ENCODE peak calls at places on chromosomes 7 and 10, in four cellular contexts. One of them, this sample, is unnamed.

GRCh38 chr7:154918741-154919140 is 84.2 kb downstream of the PAXIP1 start:
- DNase-seq in spleen: no peak
- DNase-seq in M059J: no peak
- DNase-seq in germinal center: no peak
- DNase-seq in this sample: no peak

GRCh38 chr7:132972745-132973144 is 109.1 kb downstream of the CHCHD3 start:
- DNase-seq in spleen: no peak
- DNase-seq in M059J: no peak
- DNase-seq in germinal center: no peak
- DNase-seq in this sample: no peak

GRCh38 chr7:129343099-129343700 is 91.0 kb upstream of the STRIP2 start:
- DNase-seq in spleen: no peak
- DNase-seq in M059J: peak
- DNase-seq in germinal center: peak
- DNase-seq in this sample: peak

GRCh38 chr7:1210979-1211608 is 21.6 kb upstream of the UNCX start:
- DNase-seq in spleen: no peak
- DNase-seq in M059J: no peak
- DNase-seq in germinal center: no peak
- DNase-seq in this sample: no peak

GRCh38 chr10:12975906-12976305 is 25.6 kb downstream of the CCDC3 start:
- DNase-seq in spleen: no peak
- DNase-seq in M059J: no peak
- DNase-seq in germinal center: no peak
- DNase-seq in this sample: no peak

GRCh38 chr10:51522858-51523257 is 176.5 kb downstream of the CSTF2T start:
- DNase-seq in spleen: no peak
- DNase-seq in M059J: no peak
- DNase-seq in germinal center: no peak
- DNase-seq in this sample: no peak

GRCh38 chr7:110529175-110529574 is 561.8 kb upstream of the LRRN3 start:
- DNase-seq in spleen: no peak
- DNase-seq in M059J: no peak
- DNase-seq in germinal center: no peak
- DNase-seq in this sample: no peak

GRCh38 chr7:97078023-97078988 is 39.2 kb upstream of the SDHAF3 start:
- DNase-seq in spleen: no peak
- DNase-seq in M059J: peak
- DNase-seq in germinal center: peak
- DNase-seq in this sample: no peak

GRCh38 chr7:20542594-20542993 is 72.9 kb upstream of the ABCB5 start:
- DNase-seq in spleen: no peak
- DNase-seq in M059J: no peak
- DNase-seq in germinal center: no peak
- DNase-seq in this sample: no peak

GRCh38 chr10:117241541-117242462 is 888 bp downstream of the SLC18A2 start:
- DNase-seq in spleen: peak
- DNase-seq in M059J: no peak
- DNase-seq in germinal center: no peak
- DNase-seq in this sample: no peak

GRCh38 chr7:150407588-150408392 is 28.7 kb downstream of the ZNF775 start:
- DNase-seq in spleen: peak
- DNase-seq in M059J: no peak
- DNase-seq in germinal center: no peak
- DNase-seq in this sample: no peak

GRCh38 chr7:151012921-151013347 is 11.4 kb downstream of the ATG9B start:
- DNase-seq in spleen: no peak
- DNase-seq in M059J: no peak
- DNase-seq in germinal center: peak
- DNase-seq in this sample: peak

GRCh38 chr7:5528071-5528814 is 104.6 kb upstream of the TNRC18 start:
- DNase-seq in spleen: peak
- DNase-seq in M059J: peak
- DNase-seq in germinal center: no peak
- DNase-seq in this sample: no peak

GRCh38 chr7:38502289-38502688 is 128.9 kb downstream of the AMPH start:
- DNase-seq in spleen: no peak
- DNase-seq in M059J: no peak
- DNase-seq in germinal center: no peak
- DNase-seq in this sample: no peak

GRCh38 chr7:139840776-139841175 is 11.7 kb downstream of the TBXAS1 start:
- DNase-seq in spleen: no peak
- DNase-seq in M059J: no peak
- DNase-seq in germinal center: no peak
- DNase-seq in this sample: no peak

GRCh38 chr7:113015038-113015645 is 71.5 kb downstream of the GPR85 start:
- DNase-seq in spleen: no peak
- DNase-seq in M059J: peak
- DNase-seq in germinal center: no peak
- DNase-seq in this sample: no peak

GRCh38 chr10:124075116-124075955 is 18.1 kb downstream of the CHST15 start:
- DNase-seq in spleen: no peak
- DNase-seq in M059J: peak
- DNase-seq in germinal center: no peak
- DNase-seq in this sample: no peak

GRCh38 chr10:11533328-11533781 is 78.1 kb downstream of the USP6NL start:
- DNase-seq in spleen: no peak
- DNase-seq in M059J: no peak
- DNase-seq in germinal center: no peak
- DNase-seq in this sample: no peak

GRCh38 chr10:24385776-24386175 is 176.8 kb downstream of the KIAA1217 start:
- DNase-seq in spleen: no peak
- DNase-seq in M059J: no peak
- DNase-seq in germinal center: no peak
- DNase-seq in this sample: no peak

GRCh38 chr7:14196555-14196954 is 207.1 kb upstream of the ETV1 start:
- DNase-seq in spleen: no peak
- DNase-seq in M059J: peak
- DNase-seq in germinal center: no peak
- DNase-seq in this sample: no peak

GRCh38 chr10:26269754-26270153 is 53.2 kb downstream of the GAD2 start:
- DNase-seq in spleen: no peak
- DNase-seq in M059J: peak
- DNase-seq in germinal center: no peak
- DNase-seq in this sample: peak

GRCh38 chr7:112933598-112933997 is 143.4 kb upstream of the TMEM168 start:
- DNase-seq in spleen: no peak
- DNase-seq in M059J: no peak
- DNase-seq in germinal center: no peak
- DNase-seq in this sample: no peak

GRCh38 chr7:24831240-24831639 is 74.0 kb upstream of the GSDME start:
- DNase-seq in spleen: no peak
- DNase-seq in M059J: peak
- DNase-seq in germinal center: no peak
- DNase-seq in this sample: no peak

GRCh38 chr7:80736371-80736770 is 97.9 kb downstream of the CD36 start:
- DNase-seq in spleen: no peak
- DNase-seq in M059J: peak
- DNase-seq in germinal center: no peak
- DNase-seq in this sample: no peak

GRCh38 chr7:154171422-154171821 is 119.2 kb downstream of the DPP6 start:
- DNase-seq in spleen: no peak
- DNase-seq in M059J: no peak
- DNase-seq in germinal center: no peak
- DNase-seq in this sample: no peak

GRCh38 chr10:119658274-119658673 is 7.1 kb downstream of the BAG3 start:
- DNase-seq in spleen: no peak
- DNase-seq in M059J: peak
- DNase-seq in germinal center: no peak
- DNase-seq in this sample: no peak

GRCh38 chr7:43723002-43723331 is 6.4 kb downstream of the COA1 start:
- DNase-seq in spleen: no peak
- DNase-seq in M059J: no peak
- DNase-seq in germinal center: no peak
- DNase-seq in this sample: no peak